ENCODE peak calls at places on chromosome 20, in four cellular contexts. One of them, this sample, is unnamed.

GRCh38 chr20:3802524-3803239 is 6.6 kb downstream of the CDC25B start:
- DNase-seq in HCT116: no peak
- DNase-seq in K562: no peak
- DNase-seq in HepG2: no peak
- DNase-seq in this sample: no peak

GRCh38 chr20:4150095-4150492 is 134.7 kb upstream of the RNF24 start:
- DNase-seq in HCT116: no peak
- DNase-seq in K562: no peak
- DNase-seq in HepG2: no peak
- DNase-seq in this sample: no peak

GRCh38 chr20:20677186-20677585 is 35.3 kb downstream of the RALGAPA2 start:
- DNase-seq in HCT116: no peak
- DNase-seq in K562: no peak
- DNase-seq in HepG2: no peak
- DNase-seq in this sample: no peak

GRCh38 chr20:62822788-62823651 is 6.2 kb downstream of the COL9A3 start:
- DNase-seq in HCT116: peak
- DNase-seq in K562: peak
- DNase-seq in HepG2: peak
- DNase-seq in this sample: peak

GRCh38 chr20:47678130-47678453 is 107.2 kb downstream of the SULF2 start:
- DNase-seq in HCT116: no peak
- DNase-seq in K562: no peak
- DNase-seq in HepG2: no peak
- DNase-seq in this sample: no peak

GRCh38 chr20:341682-342081 is 5.2 kb upstream of the NRSN2 start:
- DNase-seq in HCT116: peak
- DNase-seq in K562: peak
- DNase-seq in HepG2: peak
- DNase-seq in this sample: peak

GRCh38 chr20:59829415-59830106 is 103.9 kb downstream of the SYCP2 start:
- DNase-seq in HCT116: no peak
- DNase-seq in K562: no peak
- DNase-seq in HepG2: no peak
- DNase-seq in this sample: no peak

GRCh38 chr20:51697119-51697826 is 70.9 kb downstream of the ATP9A start:
- DNase-seq in HCT116: no peak
- DNase-seq in K562: no peak
- DNase-seq in HepG2: no peak
- DNase-seq in this sample: no peak

GRCh38 chr20:63319164-63320040 is 26.4 kb downstream of the COL20A1 start:
- DNase-seq in HCT116: no peak
- DNase-seq in K562: no peak
- DNase-seq in HepG2: no peak
- DNase-seq in this sample: no peak

GRCh38 chr20:53664121-53664520 is 70.5 kb upstream of the ZNF217 start:
- DNase-seq in HCT116: no peak
- DNase-seq in K562: no peak
- DNase-seq in HepG2: no peak
- DNase-seq in this sample: no peak

GRCh38 chr20:36528176-36528874 is 13.0 kb upstream of the MYL9 start:
- DNase-seq in HCT116: no peak
- DNase-seq in K562: no peak
- DNase-seq in HepG2: no peak
- DNase-seq in this sample: no peak

GRCh38 chr20:37081717-37082289 is 14.0 kb downstream of the RBL1 start:
- DNase-seq in HCT116: no peak
- DNase-seq in K562: no peak
- DNase-seq in HepG2: no peak
- DNase-seq in this sample: no peak

GRCh38 chr20:35619196-35620095 is 3.8 kb downstream of the SPAG4 start:
- DNase-seq in HCT116: peak
- DNase-seq in K562: peak
- DNase-seq in HepG2: peak
- DNase-seq in this sample: peak

GRCh38 chr20:46118481-46119020 is 437 bp downstream of the CD40 start:
- DNase-seq in HCT116: no peak
- DNase-seq in K562: no peak
- DNase-seq in HepG2: no peak
- DNase-seq in this sample: no peak

GRCh38 chr20:1309439-1309847 is 19.5 kb downstream of the SDCBP2 start:
- DNase-seq in HCT116: no peak
- DNase-seq in K562: no peak
- DNase-seq in HepG2: no peak
- DNase-seq in this sample: no peak

GRCh38 chr20:31760457-31761240 is 21.6 kb downstream of the TPX2 start:
- DNase-seq in HCT116: no peak
- DNase-seq in K562: no peak
- DNase-seq in HepG2: no peak
- DNase-seq in this sample: no peak

GRCh38 chr20:21505810-21506530 is 7.9 kb downstream of the NKX2-2 start:
- DNase-seq in HCT116: peak
- DNase-seq in K562: peak
- DNase-seq in HepG2: no peak
- DNase-seq in this sample: no peak

GRCh38 chr20:3927486-3928291 is 38.5 kb downstream of the PANK2 start:
- DNase-seq in HCT116: no peak
- DNase-seq in K562: no peak
- DNase-seq in HepG2: no peak
- DNase-seq in this sample: no peak

GRCh38 chr20:34976286-34976685 is 20.6 kb downstream of the MYH7B start:
- DNase-seq in HCT116: no peak
- DNase-seq in K562: no peak
- DNase-seq in HepG2: no peak
- DNase-seq in this sample: no peak

GRCh38 chr20:32474967-32475819 is 109.9 kb downstream of the NOL4L start:
- DNase-seq in HCT116: no peak
- DNase-seq in K562: peak
- DNase-seq in HepG2: peak
- DNase-seq in this sample: no peak

GRCh38 chr20:52899221-52899620 is 72.9 kb upstream of the TSHZ2 start:
- DNase-seq in HCT116: no peak
- DNase-seq in K562: no peak
- DNase-seq in HepG2: no peak
- DNase-seq in this sample: no peak

GRCh38 chr20:62321521-62321948 is 18.7 kb downstream of the ADRM1 start:
- DNase-seq in HCT116: peak
- DNase-seq in K562: peak
- DNase-seq in HepG2: no peak
- DNase-seq in this sample: no peak

GRCh38 chr20:61934716-61935530 is 130.8 kb downstream of the TAF4 start:
- DNase-seq in HCT116: no peak
- DNase-seq in K562: no peak
- DNase-seq in HepG2: no peak
- DNase-seq in this sample: no peak

GRCh38 chr20:48463916-48464315 is 363.9 kb downstream of the PREX1 start:
- DNase-seq in HCT116: no peak
- DNase-seq in K562: no peak
- DNase-seq in HepG2: no peak
- DNase-seq in this sample: peak

GRCh38 chr20:20212675-20213096 is 155.2 kb upstream of the INSM1 start:
- DNase-seq in HCT116: no peak
- DNase-seq in K562: no peak
- DNase-seq in HepG2: no peak
- DNase-seq in this sample: no peak

GRCh38 chr20:47257771-47258170 is 98.7 kb downstream of the ZMYND8 start:
- DNase-seq in HCT116: no peak
- DNase-seq in K562: no peak
- DNase-seq in HepG2: no peak
- DNase-seq in this sample: no peak

GRCh38 chr20:63977392-63978276 is 1.8 kb downstream of the SAMD10 start:
- DNase-seq in HCT116: no peak
- DNase-seq in K562: peak
- DNase-seq in HepG2: peak
- DNase-seq in this sample: no peak

GRCh38 chr20:13661070-13661687 is 22.4 kb upstream of the TASP1 start:
- DNase-seq in HCT116: no peak
- DNase-seq in K562: no peak
- DNase-seq in HepG2: no peak
- DNase-seq in this sample: no peak

GRCh38 chr20:32385541-32385940 is 27.4 kb downstream of the ASXL1 start:
- DNase-seq in HCT116: no peak
- DNase-seq in K562: no peak
- DNase-seq in HepG2: no peak
- DNase-seq in this sample: no peak

GRCh38 chr20:4898845-4899244 is 102.5 kb downstream of the SLC23A2 start:
- DNase-seq in HCT116: no peak
- DNase-seq in K562: no peak
- DNase-seq in HepG2: no peak
- DNase-seq in this sample: no peak

GRCh38 chr20:60812561-60812960 is 439.5 kb upstream of the CDH4 start:
- DNase-seq in HCT116: no peak
- DNase-seq in K562: no peak
- DNase-seq in HepG2: no peak
- DNase-seq in this sample: no peak

GRCh38 chr20:23318347-23318746 is 32.2 kb upstream of the NXT1 start:
- DNase-seq in HCT116: no peak
- DNase-seq in K562: no peak
- DNase-seq in HepG2: no peak
- DNase-seq in this sample: no peak

DNA sequence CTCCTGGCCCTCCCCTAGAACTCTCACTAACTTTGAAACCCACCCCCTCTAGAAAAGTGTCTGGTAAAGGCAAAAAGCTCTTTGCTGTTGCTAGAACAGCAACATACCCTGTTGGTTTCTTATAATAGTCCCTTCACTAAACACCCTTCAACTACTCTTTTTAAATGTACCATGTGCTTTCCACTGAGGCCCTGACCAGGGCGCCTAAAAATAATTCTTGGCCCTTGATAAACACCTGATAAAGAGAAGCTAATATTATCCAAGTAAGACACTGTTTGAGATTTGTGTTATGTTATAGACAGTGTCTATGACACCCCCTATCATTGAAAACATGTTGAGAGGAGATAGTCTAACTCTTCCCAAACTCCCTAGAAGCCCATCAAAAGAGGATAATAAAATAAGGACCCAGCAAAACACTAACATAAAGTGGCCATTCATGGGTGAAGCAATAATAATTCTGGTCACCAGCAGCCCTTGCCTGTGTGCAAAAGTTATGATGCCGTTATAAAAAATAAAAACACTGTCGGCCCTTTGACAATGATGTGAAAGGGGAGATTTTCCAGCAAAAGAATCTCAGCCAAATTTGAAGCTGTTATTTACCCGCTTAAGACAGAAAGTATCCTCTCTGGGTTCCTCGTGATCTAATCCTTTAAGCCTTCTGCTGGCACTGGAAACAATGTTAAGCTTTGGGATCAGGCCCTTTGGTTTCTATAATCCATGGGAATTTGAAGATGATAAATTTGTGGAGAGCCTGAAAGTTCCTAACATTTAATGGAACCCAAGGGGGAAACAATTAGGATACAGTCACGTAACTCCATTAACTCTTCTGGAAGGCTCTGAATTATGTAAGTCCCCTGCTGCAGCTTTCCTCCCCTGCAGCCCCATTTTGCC is 122.6 kb upstream of the PLCB4 start:
- DNase-seq in HCT116: no peak
- DNase-seq in K562: no peak
- DNase-seq in HepG2: no peak
- DNase-seq in this sample: no peak
- TF ChIP-seq TCF7L2 in HCT116: no peak
- TF ChIP-seq TCF7L2 in K562: no peak
- TF ChIP-seq TCF7L2 in HepG2: no peak
- TF ChIP-seq TCF7L2 in this sample: no peak

DNA sequence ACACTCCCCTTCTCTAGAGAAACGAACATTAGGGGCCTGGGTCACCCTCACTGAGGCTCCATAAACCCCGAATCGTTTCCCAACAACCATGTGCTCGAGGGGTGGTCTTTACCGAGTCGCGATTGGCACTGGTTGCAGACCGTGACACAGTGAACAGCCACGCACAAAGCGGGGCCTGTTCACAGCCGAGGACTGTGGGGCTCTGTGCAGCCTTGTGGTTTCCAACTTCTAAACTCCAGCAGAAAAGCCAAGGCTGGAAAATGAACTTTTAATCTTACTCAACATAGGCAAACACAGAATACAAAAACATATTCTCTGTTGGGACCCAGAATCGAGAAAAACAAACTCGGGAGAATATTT is 19.0 kb downstream of the RRBP1 start:
- DNase-seq in HCT116: no peak
- DNase-seq in K562: no peak
- DNase-seq in HepG2: no peak
- DNase-seq in this sample: no peak
- TF ChIP-seq POLR2AphosphoS5 in HCT116: no peak
- TF ChIP-seq POLR2AphosphoS5 in K562: no peak
- TF ChIP-seq POLR2AphosphoS5 in HepG2: no peak
- TF ChIP-seq POLR2AphosphoS5 in this sample: no peak

DNA sequence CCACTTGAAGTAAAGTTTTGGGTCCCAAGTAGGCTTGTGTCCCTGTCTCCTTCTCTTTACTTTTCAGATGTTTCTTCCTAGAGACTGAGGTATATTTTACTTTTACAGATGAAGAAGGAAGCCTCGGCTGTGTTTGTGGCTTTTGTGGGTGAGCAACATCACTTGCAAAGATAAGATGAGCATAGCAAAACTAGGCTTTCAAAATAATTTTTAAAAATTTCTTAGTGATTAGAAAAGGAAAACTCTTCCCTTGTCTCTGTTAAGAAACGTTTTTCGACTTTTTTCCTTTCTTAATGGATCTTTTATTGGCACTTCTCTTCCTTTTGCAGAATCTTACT is 7.6 kb downstream of the PTPN1 start:
- DNase-seq in HCT116: no peak
- DNase-seq in K562: no peak
- DNase-seq in HepG2: no peak
- DNase-seq in this sample: no peak
- TF ChIP-seq TCF7L2 in HCT116: no peak
- TF ChIP-seq TCF7L2 in K562: no peak
- TF ChIP-seq TCF7L2 in HepG2: no peak
- TF ChIP-seq TCF7L2 in this sample: no peak

DNA sequence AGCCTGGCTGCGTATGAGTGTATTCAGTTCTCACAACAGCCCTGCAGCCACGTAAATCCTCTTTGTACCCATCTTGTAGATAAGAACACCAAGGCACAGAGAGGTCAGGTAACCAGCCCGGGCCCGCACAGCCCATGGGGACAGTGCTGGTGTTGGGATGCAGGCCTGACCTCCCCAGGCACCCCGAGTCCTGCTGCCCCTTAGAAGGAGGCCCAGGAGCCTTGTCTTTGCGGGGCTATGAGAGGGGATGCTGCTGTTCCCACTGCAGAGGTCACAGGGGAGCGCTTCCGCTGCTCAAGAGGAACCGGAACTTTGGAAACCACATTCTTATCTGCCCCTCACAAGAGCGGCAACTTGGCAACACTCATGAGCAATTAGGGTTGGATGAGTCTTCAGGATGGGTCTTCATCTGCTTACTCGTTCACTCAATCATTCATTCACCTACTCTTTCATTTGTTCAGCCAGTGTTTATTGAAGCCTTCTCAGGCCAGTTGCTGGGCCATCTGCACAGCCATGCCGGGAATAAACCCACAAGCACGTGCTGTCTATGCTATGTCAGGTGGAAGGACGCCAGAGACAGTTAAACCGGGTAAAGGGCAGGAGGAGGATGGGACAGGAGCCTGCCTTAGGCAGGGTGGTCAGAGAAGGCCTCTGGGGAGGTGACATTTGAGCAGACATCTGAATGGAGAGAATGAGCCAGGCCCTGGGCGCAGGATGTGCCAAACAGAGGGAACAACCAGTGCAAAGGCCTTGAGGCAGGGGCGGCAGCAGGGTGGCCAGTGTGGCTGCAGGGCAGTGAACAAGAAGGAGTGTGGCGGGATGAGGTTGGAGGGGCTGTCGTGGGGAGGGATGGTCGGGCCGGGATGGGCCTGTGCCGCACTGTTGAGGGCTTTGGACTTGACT is 60.8 kb downstream of the RBM38 start:
- DNase-seq in HCT116: no peak
- DNase-seq in K562: peak
- DNase-seq in HepG2: no peak
- DNase-seq in this sample: no peak
- TF ChIP-seq POLR2AphosphoS5 in HCT116: no peak
- TF ChIP-seq POLR2AphosphoS5 in K562: peak
- TF ChIP-seq POLR2AphosphoS5 in HepG2: no peak
- TF ChIP-seq POLR2AphosphoS5 in this sample: no peak